ENCODE peak calls at places on chromosomes 11 and 22, in eight cellular contexts. Z is posterior cingulate gyrus; V is activated CD8-positive, alpha-beta T cell treated with anti-CD3 and anti-CD28 coated beads, Interleukin-2, amount 10 ng/mL, durations not matched to agents 7 days and 5 days; J is activated CD4-positive, alpha-beta T cell treated with anti-CD3 and anti-CD28 coated beads for 24 hours; Q is H7; I is mucosa of gallbladder; K is T-cell; R is activated T-cell treated with anti-CD3 and anti-CD28 coated beads for 48 hours. T is an unnamed sample.
A peak's percentile ranks its signal among the peaks of the same experiment; 100 is the strongest.

GRCh38 chr11:4092031-4092430 is 2.6 kb upstream of the RRM1 start:
- DNase-seq in I (no peak), V (peak; percentile 50), Z (no peak), K (no peak), Q (no peak), R (no peak), J (no peak), T (no peak)

GRCh38 chr11:43486141-43486540 is 127.4 kb downstream of the TTC17 start:
- DNase-seq in V (no peak), Q (no peak), R (no peak), I (no peak), Z (no peak), J (no peak), K (no peak), T (no peak)

GRCh38 chr11:2420502-2421225 is 20.1 kb downstream of the TSSC4 start:
- DNase-seq in R (peak; percentile 66), J (peak; percentile 64), Q (peak; percentile 100), Z (peak; percentile 96), V (peak; percentile 78), I (peak; percentile 66), K (peak; percentile 73), T (peak; percentile 78)

GRCh38 chr22:24155597-24156145 is 25.6 kb upstream of the SUSD2 start:
- DNase-seq in Z (peak; percentile 93), Q (peak; percentile 91), R (peak; percentile 50), I (peak; percentile 72), K (peak; percentile 51), J (peak; percentile 38), V (peak; percentile 69), T (peak; percentile 60)

GRCh38 chr11:61140416-61140815 is 20.8 kb downstream of the VPS37C start:
- DNase-seq in V (no peak), J (no peak), Q (peak; percentile 13), I (no peak), K (no peak), Z (no peak), R (no peak), T (no peak)

GRCh38 chr11:124898711-124899110 is 1.0 kb upstream of the ROBO4 start:
- DNase-seq in K (no peak), Z (peak; percentile 90), V (no peak), I (peak; percentile 10), J (no peak), Q (peak; percentile 55), R (no peak), T (no peak)

GRCh38 chr11:130146797-130147196 is 12.8 kb upstream of the ST14 start:
- DNase-seq in I (peak; percentile 69), V (peak; percentile 29), Z (peak; percentile 51), J (no peak), K (no peak), Q (no peak), R (no peak), T (peak; percentile 18)

GRCh38 chr22:33909075-33909458 is 11.2 kb downstream of the LARGE1 start:
- DNase-seq in K (no peak), R (no peak), Q (no peak), Z (no peak), V (no peak), I (no peak), J (no peak), T (no peak)

GRCh38 chr22:33780761-33781160 is 139.5 kb downstream of the LARGE1 start:
- DNase-seq in Z (no peak), I (peak; percentile 40), J (no peak), V (no peak), R (no peak), K (no peak), Q (no peak), T (no peak)

GRCh38 chr22:48882636-48883200 is 945.0 kb downstream of the BRD1 start:
- DNase-seq in I (no peak), R (no peak), V (no peak), K (no peak), Q (no peak), J (no peak), Z (peak; percentile 64), T (no peak)

GRCh38 chr11:118156531-118157185 is 4.0 kb upstream of the SCN4B start:
- DNase-seq in V (peak; percentile 58), R (peak; percentile 15), Z (peak; percentile 87), K (no peak), J (no peak), I (no peak), Q (peak; percentile 78), T (peak; percentile 13)

GRCh38 chr11:20762980-20763379 is 93.6 kb downstream of the NELL1 start:
- DNase-seq in Z (no peak), J (no peak), K (no peak), V (no peak), I (no peak), Q (no peak), R (no peak), T (no peak)

GRCh38 chr22:19770349-19771220 is 10.0 kb downstream of the TBX1 start:
- DNase-seq in Z (peak; percentile 67), V (no peak), K (no peak), I (no peak), Q (no peak), J (no peak), R (no peak), T (no peak)

GRCh38 chr11:57432714-57433163 is 5.8 kb upstream of the SLC43A3 start:
- DNase-seq in Q (no peak), Z (no peak), V (peak; percentile 35), K (no peak), J (no peak), I (peak; percentile 26), R (no peak), T (no peak)

GRCh38 chr22:37751449-37752188 is 54.8 kb downstream of the TRIOBP start:
- DNase-seq in V (no peak), J (no peak), Q (no peak), R (no peak), K (no peak), I (no peak), Z (no peak), T (no peak)

GRCh38 chr11:125626381-125626950 is 1.5 kb downstream of the CHEK1 start:
- DNase-seq in I (peak; percentile 12), Z (no peak), V (peak; percentile 59), R (no peak), K (peak; percentile 16), J (no peak), Q (peak; percentile 13), T (peak; percentile 39)

GRCh38 chr11:66934971-66935779 is 23.0 kb downstream of the PC start:
- DNase-seq in R (no peak), Q (no peak), V (no peak), J (no peak), I (no peak), Z (no peak), K (no peak), T (no peak)

GRCh38 chr11:126917531-126918204 is 82.9 kb downstream of the KIRREL3 start:
- DNase-seq in V (no peak), Z (no peak), J (no peak), I (no peak), R (no peak), Q (no peak), K (no peak), T (no peak)

GRCh38 chr11:7965386-7965785 is at the start of gene NLRP10:
- DNase-seq in Z (no peak), I (no peak), K (no peak), J (no peak), R (no peak), V (no peak), Q (no peak), T (no peak)

GRCh38 chr11:9901931-9902330 is 238.1 kb downstream of the SWAP70 start:
- DNase-seq in R (no peak), I (no peak), K (no peak), Z (no peak), V (no peak), Q (no peak), J (no peak), T (no peak)

GRCh38 chr22:20227363-20227762 is 40.8 kb downstream of the RTN4R start:
- DNase-seq in J (no peak), Z (no peak), I (no peak), Q (no peak), V (no peak), R (no peak), K (no peak), T (no peak)

GRCh38 chr11:26792956-26793355 is 71.1 kb upstream of the SLC5A12 start:
- DNase-seq in K (no peak), Z (no peak), I (no peak), R (no peak), J (no peak), Q (no peak), V (no peak), T (no peak)

GRCh38 chr11:31808268-31808667 is 2.9 kb downstream of the PAX6 start:
- DNase-seq in I (no peak), R (no peak), K (no peak), Q (peak; percentile 26), V (no peak), J (no peak), Z (no peak), T (no peak)

GRCh38 chr22:37616205-37617083 is 7.8 kb downstream of the GGA1 start:
- DNase-seq in I (no peak), Q (peak; percentile 52), K (no peak), V (no peak), Z (no peak), J (no peak), R (no peak), T (no peak)

GRCh38 chr11:128394436-128395089 is 192.8 kb downstream of the ETS1 start:
- DNase-seq in Z (no peak), J (no peak), R (no peak), V (no peak), Q (no peak), K (no peak), I (no peak), T (no peak)

GRCh38 chr11:120013325-120014250 is 124.3 kb downstream of the TRIM29 start:
- DNase-seq in J (no peak), Q (peak; percentile 94), K (no peak), I (peak; percentile 24), V (no peak), R (no peak), Z (peak; percentile 96), T (no peak)

GRCh38 chr11:19311306-19312030 is 70.7 kb upstream of the E2F8 start:
- DNase-seq in V (peak; percentile 63), J (peak; percentile 43), I (peak; percentile 69), K (peak; percentile 3), Z (peak; percentile 93), R (peak; percentile 28), Q (peak; percentile 75), T (peak; percentile 13)

GRCh38 chr11:2186669-2187266 is 15.2 kb upstream of the TH start:
- DNase-seq in K (peak; percentile 48), I (no peak), J (peak; percentile 29), R (peak; percentile 31), Z (no peak), V (peak; percentile 61), Q (peak; percentile 92), T (no peak)

GRCh38 chr11:46947399-46948077 is 11.0 kb downstream of the CSTPP1 start:
- DNase-seq in Q (peak; percentile 31), K (no peak), Z (no peak), I (no peak), R (no peak), V (no peak), J (no peak), T (no peak)

GRCh38 chr22:38881464-38881871 is 9.5 kb upstream of the CBX6 start:
- DNase-seq in R (no peak), V (no peak), K (no peak), I (no peak), J (no peak), Z (no peak), Q (no peak), T (no peak)

GRCh38 chr11:46296520-46297448 is 19.3 kb downstream of the CREB3L1 start:
- DNase-seq in R (no peak), K (no peak), V (no peak), Z (peak; percentile 70), Q (peak; percentile 96), J (no peak), I (no peak), T (no peak)

T was measured in CD8-positive, alpha-beta memory T cell.